ENCODE peak calls at places on chromosomes 11 and 22, in four cellular contexts. S is H1, J is HCT116, O is GM12878. E is an unnamed sample.

GRCh38 chr11:58926251-58926650 is 13.0 kb upstream of the GLYATL1 start:
- DNase-seq in S (no peak), J (no peak), O (no peak), E (no peak)

GRCh38 chr11:100687032-100687629 is at the start of gene ARHGAP42:
- DNase-seq in S (peak), J (no peak), O (no peak), E (peak)

GRCh38 chr11:58900479-58901420 is 38.5 kb upstream of the GLYATL1 start:
- DNase-seq in S (peak), J (peak), O (peak), E (peak)

GRCh38 chr11:64755681-64756361 is 4.0 kb downstream of the PYGM start:
- DNase-seq in S (no peak), J (no peak), O (no peak), E (no peak)

GRCh38 chr11:32891657-32892354 is 805 bp upstream of the QSER1 start:
- DNase-seq in S (no peak), J (no peak), O (no peak), E (peak)

GRCh38 chr11:116169776-116170175 is 603.0 kb downstream of the BUD13 start:
- DNase-seq in S (no peak), J (no peak), O (no peak), E (no peak)

GRCh38 chr11:44006882-44007495 is 40.8 kb upstream of the ACCSL start:
- DNase-seq in S (no peak), J (no peak), O (no peak), E (no peak)

GRCh38 chr11:92099183-92099582 is 125.4 kb upstream of the FAT3 start:
- DNase-seq in S (no peak), J (no peak), O (no peak), E (no peak)

DNA sequence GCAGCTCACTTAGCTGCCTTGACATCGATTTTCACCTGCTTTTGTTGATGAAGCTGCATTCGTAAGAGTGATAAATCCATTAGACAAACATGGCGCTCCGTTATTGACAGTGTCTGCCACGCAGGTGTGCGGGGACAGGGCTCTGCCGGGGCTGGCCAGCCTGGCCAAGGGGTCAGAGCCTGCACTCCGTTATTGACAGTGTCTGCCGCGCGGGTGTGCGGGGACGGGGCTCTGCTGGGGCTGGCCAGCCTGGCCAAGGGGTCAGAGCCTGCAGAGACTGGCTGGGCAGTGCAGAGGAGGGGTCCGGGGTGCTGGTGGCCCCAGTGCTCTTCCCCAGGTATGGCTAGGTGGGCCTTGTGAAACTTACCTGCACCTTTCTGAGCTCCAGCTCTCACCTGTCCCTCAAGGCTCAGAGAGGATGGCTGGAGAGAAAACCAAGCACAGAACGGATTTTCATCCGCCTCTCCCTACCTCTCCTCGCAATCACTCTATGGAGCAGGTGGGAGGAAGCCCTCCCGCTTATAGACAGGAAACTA is 101.6 kb upstream of the B3GAT1 start:
- DNase-seq in S (no peak), J (no peak), O (no peak), E (no peak)
- TF ChIP-seq EGR1 in S (no peak), J (no peak), O (no peak), E (no peak)

DNA sequence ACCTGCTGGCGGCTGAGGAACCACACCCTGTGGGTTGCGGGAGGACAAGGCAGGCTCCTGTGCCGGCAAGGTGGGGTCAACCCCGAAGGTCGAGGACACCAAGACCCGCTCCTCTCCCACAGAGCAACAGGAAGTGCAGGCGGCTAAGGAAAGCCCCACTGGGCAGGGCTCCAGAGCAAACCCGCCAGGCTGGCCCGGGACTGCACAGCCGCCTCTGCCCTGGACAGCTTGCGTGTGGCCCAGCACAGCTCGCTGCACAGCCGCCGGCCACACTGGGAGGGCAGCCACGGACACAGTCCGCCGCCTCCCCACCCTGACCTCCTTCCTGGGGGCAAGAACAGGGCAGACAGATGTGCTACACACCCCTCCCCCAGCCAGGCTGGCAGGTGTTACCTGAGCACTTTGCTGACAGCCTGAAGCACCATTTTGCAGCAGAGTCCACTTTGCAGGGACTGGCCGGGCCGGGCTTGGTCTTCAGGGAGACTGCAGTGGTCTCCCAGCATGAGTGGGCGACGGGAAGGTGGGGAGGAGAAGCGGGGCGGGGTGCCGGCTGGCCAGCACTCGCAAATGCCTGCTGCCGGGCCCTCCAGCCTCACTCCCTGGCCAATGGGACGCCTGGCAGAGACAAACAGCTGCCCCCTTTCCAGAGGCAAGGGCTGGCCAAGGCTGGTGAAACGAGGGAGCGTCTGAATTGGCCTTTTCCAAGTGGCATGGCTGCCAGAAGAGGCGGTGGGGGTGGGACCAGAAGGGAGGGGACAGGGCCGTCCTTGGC is at the start of gene MOB2:
- DNase-seq in S (no peak), J (no peak), O (no peak), E (no peak)
- TF ChIP-seq EGR1 in S (no peak), J (no peak), O (no peak), E (no peak)

GRCh38 chr11:19910931-19911330 is 198.3 kb downstream of the NAV2 start:
- DNase-seq in S (no peak), J (no peak), O (no peak), E (no peak)
- TF ChIP-seq EGR1 in S (no peak), J (no peak), O (no peak), E (no peak)

DNA sequence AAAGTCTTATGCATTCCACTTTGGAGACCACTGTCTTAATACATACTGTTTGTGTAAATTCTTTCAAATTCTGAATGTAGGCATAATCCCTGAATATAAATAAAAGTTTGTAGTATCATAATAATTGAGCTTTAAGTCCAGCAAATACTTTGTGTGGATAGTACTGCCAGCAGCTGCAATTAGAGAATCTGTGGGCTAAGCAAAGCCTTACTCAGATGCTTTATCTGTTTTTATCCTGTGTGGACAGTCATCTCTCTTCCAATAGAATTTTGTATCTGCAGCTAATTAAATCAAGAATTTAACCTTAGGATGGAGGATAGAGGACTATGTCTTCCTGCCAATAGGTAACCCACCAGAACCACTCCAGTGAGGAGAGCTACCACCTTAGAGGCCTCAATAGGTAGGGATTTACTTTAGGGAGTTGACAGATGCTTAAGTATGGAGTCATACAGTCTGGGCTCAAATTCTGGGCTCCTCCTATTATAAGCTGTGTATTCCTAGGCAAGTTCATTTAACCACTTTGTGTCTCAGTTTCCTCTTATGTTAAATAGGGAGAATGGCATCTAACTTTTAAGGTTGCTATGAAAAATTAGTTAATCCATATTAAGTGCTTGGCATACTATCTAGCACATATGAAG is 71.1 kb downstream of the STIM1 start:
- DNase-seq in S (no peak), J (no peak), O (no peak), E (no peak)
- TF ChIP-seq EGR1 in S (no peak), J (no peak), O (no peak), E (no peak)

DNA sequence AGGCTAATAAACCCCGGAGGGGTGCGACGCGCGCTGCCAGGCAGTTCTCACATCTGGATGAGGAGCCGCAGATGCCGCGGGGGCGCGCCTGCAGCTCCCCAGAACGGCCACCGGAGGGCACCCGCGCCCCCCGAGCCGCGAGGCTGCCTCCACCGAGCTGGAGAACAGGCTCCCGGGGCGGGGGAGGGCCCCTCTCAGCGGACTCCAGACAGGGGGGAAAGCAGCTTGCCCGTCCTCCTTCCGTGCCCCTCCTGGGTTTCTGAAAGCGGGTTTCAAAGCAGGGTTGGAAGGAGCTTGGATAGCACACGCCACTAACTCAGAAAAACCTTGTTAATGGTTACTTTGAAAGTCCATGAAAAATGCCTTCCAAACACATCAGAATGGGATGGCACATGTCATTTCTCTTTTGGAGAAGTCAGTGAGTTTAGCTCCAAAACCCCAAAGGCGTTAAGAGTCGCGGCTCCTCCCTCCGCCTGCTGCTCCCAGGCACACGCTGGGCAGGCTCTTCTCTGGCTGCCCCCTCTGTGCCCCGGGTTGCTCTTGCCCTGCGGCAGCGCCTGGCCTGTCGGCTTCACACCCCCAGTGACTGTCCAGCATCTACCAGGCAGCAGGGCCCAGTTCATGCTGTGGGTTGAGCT is 317.8 kb downstream of the NTM start:
- DNase-seq in S (peak), J (no peak), O (no peak), E (peak)
- TF ChIP-seq EGR1 in S (peak), J (no peak), O (no peak), E (peak)

DNA sequence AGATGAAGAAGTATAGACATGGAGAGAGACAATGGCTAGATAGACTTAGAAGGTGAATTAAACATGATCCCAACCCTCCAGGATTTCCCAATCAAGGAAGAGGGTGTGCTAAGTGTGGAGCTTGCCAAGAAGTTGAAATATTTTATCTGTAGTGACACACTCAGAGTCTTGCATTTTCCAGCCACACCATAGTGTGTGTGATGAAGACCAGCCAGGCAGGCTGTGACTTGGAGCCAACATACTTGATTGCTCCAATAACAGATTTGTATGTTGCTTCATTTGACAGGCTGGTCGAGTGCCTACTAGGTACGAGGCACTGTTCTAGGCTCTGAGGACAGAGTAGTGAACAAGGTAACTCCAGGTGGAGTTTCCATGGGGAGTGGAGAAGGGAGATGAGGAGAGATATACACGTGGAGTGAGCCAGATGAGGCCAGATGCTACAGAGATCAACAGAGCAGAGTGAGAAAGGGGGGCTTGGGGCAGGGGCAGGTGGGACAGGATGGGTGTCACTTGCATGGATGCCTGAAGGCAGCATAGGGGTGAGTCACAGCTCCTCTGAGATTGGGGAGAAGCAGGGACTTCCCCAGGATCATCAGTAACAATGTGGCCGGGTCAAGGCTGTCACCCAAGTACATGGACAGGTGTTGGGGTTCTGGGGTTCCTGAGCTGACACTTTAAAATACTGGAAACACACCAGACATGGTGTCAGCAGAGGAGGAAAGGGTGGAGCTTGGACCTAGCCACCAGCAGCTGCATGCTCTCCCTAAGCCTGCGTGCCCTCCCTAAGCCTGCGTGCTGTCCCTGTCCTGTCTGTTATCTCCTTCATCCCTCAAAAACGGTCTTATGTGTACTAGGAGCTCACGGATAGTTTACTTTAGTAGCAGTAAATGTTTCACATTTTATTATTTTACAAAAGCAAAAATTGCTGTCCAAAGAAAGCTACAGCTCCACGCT is 23.6 kb downstream of the PDGFB start:
- DNase-seq in S (no peak), J (no peak), O (no peak), E (no peak)
- TF ChIP-seq EGR1 in S (no peak), J (no peak), O (no peak), E (no peak)

GRCh38 chr22:19817561-19818263 is 37.0 kb downstream of the GNB1L start:
- DNase-seq in S (no peak), J (no peak), O (no peak), E (no peak)

GRCh38 chr22:19815093-19815822 is 39.4 kb downstream of the GNB1L start:
- DNase-seq in S (no peak), J (no peak), O (no peak), E (peak)

GRCh38 chr22:19818264-19819208 is 36.1 kb downstream of the GNB1L start:
- DNase-seq in S (no peak), J (no peak), O (no peak), E (no peak)

GRCh38 chr22:19815823-19816290 is 38.8 kb downstream of the GNB1L start:
- DNase-seq in S (no peak), J (no peak), O (no peak), E (no peak)

DNA sequence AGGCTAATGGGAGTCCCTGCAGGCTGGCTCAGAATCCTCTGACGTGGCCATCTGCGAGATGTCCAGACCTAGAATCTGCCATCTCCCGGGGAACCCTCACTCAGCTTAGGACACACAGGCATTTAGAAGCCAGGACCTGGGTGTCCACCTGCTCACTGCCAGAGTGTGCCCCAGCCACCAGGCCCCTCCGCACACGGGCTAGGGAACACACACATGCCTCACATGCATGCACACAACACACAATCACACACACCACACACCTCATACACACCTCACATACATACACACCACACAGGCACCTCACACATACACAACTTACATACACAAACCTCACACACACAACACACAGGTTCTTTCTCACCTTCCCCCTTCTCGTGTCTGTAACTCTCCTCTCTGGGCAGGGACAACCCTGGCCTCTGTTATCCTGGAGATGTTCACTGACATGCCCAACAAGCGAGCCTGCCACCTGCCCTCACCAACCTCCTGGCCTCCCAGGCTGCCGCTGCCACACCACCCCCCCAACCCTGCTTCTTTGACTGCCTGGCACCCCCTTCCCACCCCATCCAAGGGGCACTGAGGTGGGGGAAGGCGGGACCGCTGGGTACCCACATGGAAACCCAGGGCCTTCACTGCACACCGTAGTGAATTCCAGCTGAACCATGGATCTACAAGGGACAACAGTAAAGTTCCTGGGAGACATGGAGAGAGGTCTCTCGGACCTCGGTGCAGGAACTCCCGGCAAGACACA is 38.1 kb downstream of the GNB1L start:
- DNase-seq in S (no peak), J (no peak), O (no peak), E (no peak)
- TF ChIP-seq EGR1 in S (no peak), J (no peak), O (no peak), E (no peak)

GRCh38 chr11:133945087-133945974 is 11.4 kb downstream of the IGSF9B start:
- DNase-seq in S (no peak), J (no peak), O (no peak), E (no peak)
- TF ChIP-seq EGR1 in S (no peak), J (peak), O (no peak), E (peak)

GRCh38 chr11:61161190-61162091 is at the start of gene VPS37C:
- DNase-seq in S (peak), J (peak), O (peak), E (peak)

GRCh38 chr11:61160487-61161189 is 588 bp downstream of the VPS37C start:
- DNase-seq in S (no peak), J (no peak), O (no peak), E (no peak)

GRCh38 chr11:61157743-61158142 is 3.5 kb downstream of the VPS37C start:
- DNase-seq in S (no peak), J (no peak), O (no peak), E (no peak)

GRCh38 chr11:61162092-61162935 is 1.1 kb upstream of the VPS37C start:
- DNase-seq in S (no peak), J (peak), O (no peak), E (peak)

GRCh38 chr11:61158691-61159381 is 2.4 kb downstream of the VPS37C start:
- DNase-seq in S (no peak), J (no peak), O (no peak), E (no peak)
- TF ChIP-seq EGR1 in S (no peak), J (no peak), O (no peak), E (no peak)

GRCh38 chr22:38921801-38922200 is 35.6 kb upstream of the APOBEC3A start:
- DNase-seq in S (no peak), J (no peak), O (no peak), E (no peak)
- TF ChIP-seq EGR1 in S (no peak), J (no peak), O (no peak), E (no peak)